ENCODE peak calls at places on chromosome 12, in nine cellular contexts. A is PC-3; E is gastroesophageal sphincter; X is activated CD8-positive, alpha-beta T cell treated with anti-CD3 and anti-CD28 coated beads for 36 hours; J is aorta; P is stimulated activated naive CD8-positive, alpha-beta T cell treated with anti-CD3 and anti-CD28 coated beads, Interleukin-15, Interleukin-2, amounts not matched to agents 100 U/mL and 50 U/mL, for 24 hours; H is pancreas; Y is activated T-helper 17 cell treated with anti-CD3 and anti-CD28 coated beads, Interleukin-2, amount 50 U/mL, for 72 hours; O is lower lobe of right lung. K is an unnamed sample.

GRCh38 chr12:131034631-131035267 is 81.0 kb downstream of the ADGRD1 start:
- ATAC-seq in A (peak; percentile 14), E (no peak), X (peak; percentile 55), J (no peak), P (no peak), H (no peak), Y (no peak), O (peak; percentile 74), K (no peak)

GRCh38 chr12:93404961-93405849 is 27.5 kb downstream of the NUDT4 start:
- ATAC-seq in A (peak; percentile 8), E (no peak), X (peak; percentile 29), J (no peak), P (no peak), H (no peak), Y (no peak), O (no peak), K (no peak)

GRCh38 chr12:12715459-12716150 is 1.6 kb upstream of the CDKN1B start:
- ATAC-seq in A (no peak), E (no peak), X (peak; percentile 13), J (no peak), P (no peak), H (no peak), Y (peak; percentile 37), O (no peak), K (no peak)

GRCh38 chr12:57342207-57342691 is 88.6 kb downstream of the R3HDM2 start:
- ATAC-seq in A (no peak), E (no peak), X (peak; percentile 43), J (peak; percentile 63), P (no peak), H (peak; percentile 39), Y (no peak), O (peak; percentile 94), K (peak; percentile 26)

GRCh38 chr12:52156757-52157565 is 34.9 kb downstream of the KRT80 start:
- ATAC-seq in A (peak; percentile 55), E (peak; percentile 48), X (peak; percentile 64), J (peak; percentile 81), P (peak; percentile 51), H (peak; percentile 87), Y (peak; percentile 68), O (peak; percentile 78), K (peak; percentile 89)

GRCh38 chr12:75913502-75914110 is 118.0 kb downstream of the PHLDA1 start:
- ATAC-seq in A (no peak), E (no peak), X (peak; percentile 94), J (no peak), P (peak; percentile 98), H (peak; percentile 69), Y (peak; percentile 95), O (peak; percentile 65), K (no peak)

GRCh38 chr12:13980548-13981295 is 680 bp downstream of the GRIN2B start:
- ATAC-seq in A (no peak), E (no peak), X (no peak), J (peak; percentile 33), P (no peak), H (peak; percentile 51), Y (no peak), O (peak; percentile 60), K (peak; percentile 36)

GRCh38 chr12:84166812-84167211 is 745.8 kb downstream of the SLC6A15 start:
- ATAC-seq in A (no peak), E (no peak), X (no peak), J (no peak), P (no peak), H (no peak), Y (no peak), O (no peak), K (no peak)

GRCh38 chr12:107014050-107014449 is 27.1 kb upstream of the MTERF2 start:
- ATAC-seq in A (peak; percentile 100), E (no peak), X (peak; percentile 30), J (no peak), P (no peak), H (peak; percentile 99), Y (peak; percentile 61), O (peak; percentile 63), K (no peak)

GRCh38 chr12:47808574-47809380 is 10.9 kb downstream of the HDAC7 start:
- ATAC-seq in A (peak; percentile 19), E (no peak), X (peak; percentile 48), J (no peak), P (peak; percentile 36), H (no peak), Y (peak; percentile 52), O (no peak), K (no peak)

GRCh38 chr12:110312581-110313360 is 31.7 kb downstream of the ATP2A2 start:
- ATAC-seq in A (peak; percentile 87), E (peak; percentile 52), X (peak; percentile 67), J (no peak), P (peak; percentile 55), H (peak; percentile 69), Y (peak; percentile 82), O (peak; percentile 43), K (peak; percentile 29)

GRCh38 chr12:4956968-4957367 is 47.3 kb downstream of the KCNA1 start:
- ATAC-seq in A (no peak), E (no peak), X (no peak), J (no peak), P (no peak), H (no peak), Y (no peak), O (no peak), K (no peak)

GRCh38 chr12:27996761-27997160 is 24.2 kb upstream of the PTHLH start:
- ATAC-seq in A (no peak), E (no peak), X (no peak), J (no peak), P (no peak), H (no peak), Y (no peak), O (no peak), K (no peak)

GRCh38 chr12:10968765-10969456 is 17.8 kb downstream of the TAS2R50 start:
- ATAC-seq in A (no peak), E (peak; percentile 55), X (no peak), J (peak; percentile 79), P (no peak), H (peak; percentile 27), Y (no peak), O (peak; percentile 50), K (no peak)

GRCh38 chr12:11584213-11584855 is 65.1 kb upstream of the ETV6 start:
- ATAC-seq in A (no peak), E (no peak), X (no peak), J (no peak), P (no peak), H (peak; percentile 22), Y (no peak), O (no peak), K (no peak)

GRCh38 chr12:124461851-124462623 is 105.4 kb downstream of the NCOR2 start:
- ATAC-seq in A (no peak), E (no peak), X (no peak), J (no peak), P (no peak), H (no peak), Y (no peak), O (no peak), K (no peak)

GRCh38 chr12:27525373-27525772 is 1.4 kb downstream of the PPFIBP1 start:
- ATAC-seq in A (peak; percentile 23), E (no peak), X (no peak), J (peak; percentile 9), P (no peak), H (no peak), Y (no peak), O (no peak), K (peak; percentile 3)

GRCh38 chr12:67367843-67368242 is 98.7 kb downstream of the CAND1 start:
- ATAC-seq in A (no peak), E (no peak), X (no peak), J (no peak), P (no peak), H (no peak), Y (peak; percentile 21), O (no peak), K (no peak)

GRCh38 chr12:132904718-132905328 is 17.4 kb upstream of the CHFR start:
- ATAC-seq in A (no peak), E (peak; percentile 26), X (peak; percentile 41), J (peak; percentile 78), P (peak; percentile 31), H (peak; percentile 54), Y (peak; percentile 21), O (peak; percentile 74), K (no peak)

GRCh38 chr12:85253823-85254222 is 26.2 kb upstream of the ALX1 start:
- ATAC-seq in A (no peak), E (no peak), X (no peak), J (peak; percentile 22), P (no peak), H (no peak), Y (no peak), O (no peak), K (no peak)

GRCh38 chr12:30417697-30418231 is 277.9 kb downstream of the IPO8 start:
- ATAC-seq in A (peak; percentile 81), E (peak; percentile 93), X (no peak), J (no peak), P (no peak), H (peak; percentile 29), Y (no peak), O (no peak), K (no peak)

GRCh38 chr12:49187184-49187583 is 1.7 kb downstream of the TUBA1A start:
- ATAC-seq in A (no peak), E (no peak), X (no peak), J (peak; percentile 55), P (no peak), H (no peak), Y (no peak), O (no peak), K (peak; percentile 0)

GRCh38 chr12:93407283-93407962 is 29.7 kb downstream of the NUDT4 start:
- ATAC-seq in A (no peak), E (no peak), X (no peak), J (no peak), P (no peak), H (no peak), Y (peak; percentile 33), O (peak; percentile 39), K (peak; percentile 10)

K was measured in SK-N-SH treated with all-trans-retinoic acid at 6 μM for 48 hours.